ENCODE peak calls at places on chromosomes 12 and 14, in ten cellular contexts. R, S, T, K, I, H, Q, A, B and X are unnamed samples.

GRCh38 chr12:62841841-62842240 is 93.1 kb downstream of the PPM1H start:
- DNase-seq in I (no peak), H (no peak), B (no peak), K (no peak), A (no peak), S (no peak), T (no peak), R (peak; percentile 18), Q (no peak), X (no peak)

GRCh38 chr14:33393155-33393894 is 454.6 kb downstream of the NPAS3 start:
- DNase-seq in A (no peak), R (peak; percentile 22), H (no peak), Q (no peak), K (no peak), I (no peak), B (no peak), T (no peak), S (no peak), X (no peak)

GRCh38 chr12:112843272-112843671 is 51.7 kb downstream of the RPH3A start:
- DNase-seq in T (no peak), H (no peak), K (no peak), B (no peak), R (peak; percentile 72), S (no peak), I (no peak), Q (no peak), A (no peak), X (no peak)

GRCh38 chr12:52416788-52417187 is 10.7 kb upstream of the KRT82 start:
- DNase-seq in I (no peak), S (no peak), B (no peak), T (no peak), K (no peak), Q (no peak), A (no peak), R (no peak), H (no peak), X (no peak)

GRCh38 chr14:56598519-56598918 is 18.9 kb downstream of the TMEM260 start:
- DNase-seq in I (no peak), K (no peak), H (no peak), R (no peak), T (no peak), S (no peak), Q (no peak), A (no peak), B (no peak), X (no peak)

GRCh38 chr12:53180931-53181645 is 363 bp upstream of the CSAD start:
- DNase-seq in R (peak; percentile 44), T (peak; percentile 91), H (peak; percentile 81), A (peak; percentile 70), B (peak; percentile 54), Q (peak; percentile 88), K (peak; percentile 94), S (peak; percentile 80), I (peak; percentile 89), X (peak; percentile 77)

GRCh38 chr12:95653761-95654546 is 102.7 kb upstream of the USP44 start:
- DNase-seq in I (no peak), Q (peak; percentile 40), K (no peak), S (no peak), A (no peak), R (peak; percentile 54), H (peak; percentile 85), B (peak; percentile 26), T (no peak), X (no peak)

GRCh38 chr12:80857311-80857710 is 80.4 kb downstream of the LIN7A start:
- DNase-seq in A (no peak), I (no peak), S (no peak), R (peak; percentile 56), T (no peak), K (no peak), H (no peak), B (no peak), Q (no peak), X (no peak)

GRCh38 chr12:11461433-11461832 is 66.1 kb upstream of the PRB2 start:
- DNase-seq in Q (no peak), H (no peak), S (no peak), B (no peak), T (no peak), I (no peak), K (no peak), R (no peak), A (no peak), X (no peak)

GRCh38 chr14:101335061-101335661 is 226.1 kb upstream of the DIO3 start:
- DNase-seq in H (no peak), B (no peak), T (no peak), S (no peak), I (no peak), R (no peak), Q (no peak), A (no peak), K (no peak), X (no peak)

GRCh38 chr12:115223322-115223721 is 539.3 kb upstream of the TBX3 start:
- DNase-seq in R (peak; percentile 79), A (no peak), K (no peak), S (no peak), H (peak; percentile 13), Q (no peak), I (no peak), B (no peak), T (no peak), X (no peak)

GRCh38 chr14:75393794-75394193 is 34.0 kb upstream of the JDP2 start:
- DNase-seq in I (no peak), K (no peak), Q (no peak), R (no peak), B (no peak), S (no peak), H (no peak), A (no peak), T (no peak), X (no peak)

GRCh38 chr12:121579190-121579791 is 1.5 kb downstream of the KDM2B start:
- DNase-seq in S (peak; percentile 29), B (no peak), I (peak; percentile 35), R (no peak), H (no peak), Q (no peak), T (peak; percentile 75), K (peak; percentile 75), A (peak; percentile 36), X (peak; percentile 13)

GRCh38 chr14:73047808-73048207 is 10.5 kb upstream of the RBM25 start:
- DNase-seq in H (no peak), Q (no peak), B (no peak), I (no peak), A (no peak), R (no peak), K (no peak), T (no peak), S (no peak), X (no peak)

GRCh38 chr14:90795744-90796143 is 20.5 kb downstream of the TTC7B start:
- DNase-seq in R (peak; percentile 76), I (no peak), Q (no peak), K (no peak), A (no peak), H (peak; percentile 67), S (no peak), T (no peak), B (no peak), X (no peak)
- TF ChIP-seq CTCF in R (no peak), I (no peak), Q (no peak), K (no peak), A (no peak), H (no peak), S (no peak), T (no peak), B (no peak), X (no peak)

DNA sequence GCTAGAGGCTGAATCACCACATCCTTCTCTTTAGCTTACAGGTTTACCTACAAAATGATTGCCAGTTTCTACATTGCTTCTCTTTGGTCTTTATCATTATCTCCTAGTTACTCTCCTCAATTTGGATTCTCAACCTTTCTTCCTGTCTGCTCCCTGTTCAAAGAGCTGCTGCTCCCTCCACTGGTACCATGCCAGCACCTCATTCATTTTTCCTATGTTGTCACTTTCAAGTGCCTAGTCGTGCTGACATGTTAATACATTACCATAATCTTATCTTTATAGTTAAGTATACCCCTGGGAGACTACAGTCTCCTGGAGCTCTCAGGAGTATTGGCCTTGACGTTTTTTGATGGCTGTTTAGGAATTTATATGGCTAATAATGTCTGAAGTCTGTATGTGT is 14.2 kb downstream of the FRS2 start:
- DNase-seq in T (no peak), R (no peak), B (no peak), S (no peak), I (no peak), K (no peak), H (no peak), Q (no peak), A (no peak), X (no peak)
- TF ChIP-seq CTCF in T (no peak), R (no peak), B (no peak), S (no peak), I (no peak), K (no peak), H (no peak), Q (no peak), A (no peak), X (no peak)

DNA sequence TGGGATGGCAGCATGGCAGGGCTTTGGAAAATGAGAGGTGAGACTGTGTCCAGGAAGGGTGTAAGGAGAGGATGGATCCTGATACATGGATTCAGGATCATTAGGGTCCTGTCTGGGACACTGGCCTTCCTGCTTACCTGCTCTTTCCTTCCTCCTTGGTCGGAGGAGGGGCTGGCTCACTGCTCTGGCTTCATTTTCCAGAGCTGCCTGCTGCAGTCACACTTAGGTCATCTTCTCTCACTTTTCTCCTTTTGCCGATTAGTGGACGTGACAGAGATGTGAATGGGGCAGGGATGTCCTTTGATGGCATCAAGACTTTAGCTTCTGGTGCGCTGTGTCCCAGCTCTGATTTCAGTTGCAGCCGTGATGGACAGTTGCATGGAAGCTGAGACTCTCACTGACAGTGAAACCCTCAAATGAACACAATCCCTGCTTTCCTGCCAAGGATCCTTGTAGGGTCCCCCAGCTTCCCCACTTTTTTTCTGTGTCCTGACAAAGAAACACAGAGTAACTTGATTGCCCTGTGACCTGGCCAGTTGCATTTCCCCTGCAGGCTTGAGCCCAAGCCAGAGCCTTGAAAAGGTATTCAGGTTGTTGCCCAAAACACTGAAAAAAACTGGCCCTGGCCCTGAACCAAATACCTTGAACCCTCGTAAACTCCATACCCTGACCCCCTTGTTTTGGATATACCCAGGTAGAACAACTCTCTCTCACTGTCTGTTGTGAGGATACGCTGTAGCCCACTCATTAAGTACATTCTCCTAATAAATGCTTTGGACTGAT is 756 bp upstream of the CIDEB start:
- DNase-seq in S (no peak), Q (no peak), H (no peak), R (no peak), B (no peak), T (no peak), A (no peak), I (no peak), K (no peak), X (no peak)
- TF ChIP-seq CTCF in S (peak; percentile 20), Q (no peak), H (peak; percentile 67), R (no peak), B (no peak), T (peak; percentile 13), A (no peak), I (no peak), K (no peak), X (no peak)

GRCh38 chr12:76688627-76689026 is 75.3 kb upstream of the ZDHHC17 start:
- DNase-seq in H (no peak), I (no peak), T (no peak), Q (no peak), B (no peak), S (no peak), R (no peak), A (no peak), K (no peak), X (no peak)
- TF ChIP-seq CTCF in H (no peak), I (no peak), T (peak; percentile 32), Q (peak; percentile 34), B (no peak), S (no peak), R (peak; percentile 36), A (no peak), K (no peak), X (peak; percentile 33)

GRCh38 chr14:103091883-103092222 is 2.7 kb upstream of the EXOC3L4 start:
- DNase-seq in T (no peak), I (no peak), H (no peak), A (no peak), B (no peak), R (no peak), K (no peak), S (no peak), Q (no peak), X (no peak)
- TF ChIP-seq CTCF in T (no peak), I (no peak), H (peak; percentile 39), A (no peak), B (no peak), R (no peak), K (no peak), S (no peak), Q (no peak), X (no peak)